ENCODE peak calls at places on chromosome 18, in five cellular contexts. One of them, this sample, is unnamed.

GRCh38 chr18:75218524-75218923 is 7.9 kb downstream of the TSHZ1 start:
- DNase-seq in memory B cell: no peak
- DNase-seq in HS-5: no peak
- DNase-seq in putamen: no peak
- DNase-seq in GM23248: no peak
- DNase-seq in this sample: no peak

GRCh38 chr18:23137093-23137640 is 1.9 kb downstream of the CABLES1 start:
- DNase-seq in putamen: no peak
- DNase-seq in HS-5: no peak
- DNase-seq in memory B cell: no peak
- DNase-seq in GM23248: no peak
- DNase-seq in this sample: no peak

GRCh38 chr18:25180974-25181373 is 171.0 kb downstream of the ZNF521 start:
- DNase-seq in GM23248: no peak
- DNase-seq in memory B cell: no peak
- DNase-seq in putamen: no peak
- DNase-seq in HS-5: no peak
- DNase-seq in this sample: no peak

GRCh38 chr18:702957-703659 is 9.3 kb downstream of the ENOSF1 start:
- DNase-seq in GM23248: peak
- DNase-seq in HS-5: peak
- DNase-seq in memory B cell: no peak
- DNase-seq in putamen: no peak
- DNase-seq in this sample: no peak

GRCh38 chr18:45730832-45731545 is 7.0 kb downstream of the SLC14A1 start:
- DNase-seq in putamen: no peak
- DNase-seq in GM23248: peak
- DNase-seq in memory B cell: no peak
- DNase-seq in HS-5: no peak
- DNase-seq in this sample: no peak

GRCh38 chr18:10100236-10100635 is 186.4 kb downstream of the VAPA start:
- DNase-seq in GM23248: no peak
- DNase-seq in memory B cell: no peak
- DNase-seq in HS-5: no peak
- DNase-seq in putamen: no peak
- DNase-seq in this sample: no peak

GRCh38 chr18:54327818-54328217 is 29.8 kb downstream of the STARD6 start:
- DNase-seq in memory B cell: no peak
- DNase-seq in GM23248: no peak
- DNase-seq in putamen: no peak
- DNase-seq in HS-5: no peak
- DNase-seq in this sample: no peak

GRCh38 chr18:70423988-70424387 is 135.1 kb downstream of the SOCS6 start:
- DNase-seq in memory B cell: no peak
- DNase-seq in HS-5: no peak
- DNase-seq in putamen: no peak
- DNase-seq in GM23248: peak
- DNase-seq in this sample: no peak

GRCh38 chr18:61991201-61991600 is 98.4 kb upstream of the RNF152 start:
- DNase-seq in memory B cell: no peak
- DNase-seq in HS-5: no peak
- DNase-seq in putamen: no peak
- DNase-seq in GM23248: peak
- DNase-seq in this sample: no peak

This sample was measured in GM18507.